ENCODE peak calls at places on chromosomes 11 and 22, in eight cellular contexts. H is sigmoid colon, L is breast epithelium, D is right lobe of liver, B is heart left ventricle, Z is prostate gland, P is Peyer's patch, U is transverse colon. V is an unnamed sample.
A peak's percentile ranks its signal among the peaks of the same experiment; 100 is the strongest.

GRCh38 chr22:40560551-40560950 is 76.0 kb downstream of the MRTFA start:
- DNase-seq in H (no peak), L (no peak), D (no peak), B (no peak), Z (no peak), P (no peak), U (no peak), V (no peak)

GRCh38 chr11:18521123-18521522 is 5.6 kb downstream of the TSG101 start:
- DNase-seq in H (no peak), L (no peak), D (no peak), B (no peak), Z (no peak), P (no peak), U (no peak), V (no peak)

GRCh38 chr11:128956401-128957203 is 13.9 kb upstream of the TP53AIP1 start:
- DNase-seq in H (no peak), L (no peak), D (no peak), B (no peak), Z (peak; percentile 61), P (no peak), U (peak; percentile 23), V (peak; percentile 47)

GRCh38 chr22:45537734-45538181 is 35.1 kb downstream of the FBLN1 start:
- DNase-seq in H (peak; percentile 90), L (peak; percentile 80), D (no peak), B (no peak), Z (peak; percentile 90), P (no peak), U (peak; percentile 41), V (peak; percentile 27)

GRCh38 chr11:86089659-86090058 is 20.8 kb upstream of the PICALM start:
- DNase-seq in H (no peak), L (no peak), D (no peak), B (no peak), Z (no peak), P (no peak), U (no peak), V (no peak)

GRCh38 chr11:30128269-30128932 is 102.4 kb upstream of the FSHB start:
- DNase-seq in H (no peak), L (no peak), D (no peak), B (no peak), Z (peak; percentile 11), P (no peak), U (no peak), V (peak; percentile 21)

GRCh38 chr11:64352099-64353005 is 6.6 kb upstream of the RPS6KA4 start:
- DNase-seq in H (no peak), L (no peak), D (no peak), B (no peak), Z (no peak), P (no peak), U (no peak), V (no peak)

GRCh38 chr22:37910863-37911262 is 4.8 kb downstream of the MICALL1 start:
- DNase-seq in H (peak; percentile 85), L (no peak), D (no peak), B (peak; percentile 60), Z (no peak), P (no peak), U (no peak), V (no peak)

GRCh38 chr11:130449996-130450419 is 1.6 kb downstream of the ADAMTS15 start:
- DNase-seq in H (peak; percentile 92), L (peak; percentile 86), D (no peak), B (peak; percentile 91), Z (no peak), P (no peak), U (peak; percentile 77), V (peak; percentile 88)

DNA sequence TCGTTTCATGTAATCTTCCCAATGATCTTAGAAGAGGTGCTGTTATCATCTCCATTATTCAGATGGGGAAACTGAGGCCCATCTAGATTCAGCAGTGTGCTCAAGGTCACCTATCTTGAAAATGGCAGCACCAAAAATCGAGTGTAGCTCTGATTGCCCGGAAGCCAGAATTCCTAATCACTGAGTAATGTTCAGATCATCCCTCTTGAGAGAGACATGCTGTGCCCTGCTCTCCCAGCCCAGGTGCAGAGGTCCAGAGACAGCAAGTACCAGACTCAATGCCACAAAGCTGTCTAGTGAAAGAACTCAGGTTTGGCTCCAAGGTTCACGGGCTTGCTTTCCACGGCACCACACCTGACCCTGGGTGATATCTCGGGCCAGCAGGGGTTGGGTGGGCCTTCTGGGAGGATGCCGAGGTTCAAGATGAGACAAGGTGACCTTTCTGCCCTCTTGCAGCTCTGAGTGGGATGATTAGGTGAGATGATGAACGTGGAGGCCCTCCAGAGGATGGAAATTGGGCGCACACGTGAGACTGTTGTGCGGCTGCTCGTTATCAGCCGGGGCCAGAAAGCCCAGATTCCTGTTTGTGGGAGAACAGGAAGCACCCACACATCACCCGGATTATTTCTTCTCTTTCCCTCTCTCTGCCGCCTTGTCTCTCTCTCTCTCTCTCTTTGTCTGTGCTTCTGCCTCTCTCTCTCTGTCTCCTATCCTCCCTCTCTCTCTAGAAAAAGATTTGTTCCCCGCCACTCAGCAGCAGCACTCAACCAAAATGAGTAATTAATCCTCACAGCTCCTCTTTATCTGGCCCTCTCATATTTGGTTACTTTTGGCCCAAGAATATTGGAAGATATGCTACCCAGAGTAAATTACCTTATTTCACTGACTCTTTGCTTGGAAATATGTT is 19.0 kb upstream of the RASD2 start:
- DNase-seq in H (no peak), L (no peak), D (no peak), B (no peak), Z (no peak), P (no peak), U (no peak), V (no peak)
- TF ChIP-seq POLR2A in H (no peak), L (no peak), D (no peak), B (no peak), Z (no peak), P (no peak), U (no peak), V (no peak)

DNA sequence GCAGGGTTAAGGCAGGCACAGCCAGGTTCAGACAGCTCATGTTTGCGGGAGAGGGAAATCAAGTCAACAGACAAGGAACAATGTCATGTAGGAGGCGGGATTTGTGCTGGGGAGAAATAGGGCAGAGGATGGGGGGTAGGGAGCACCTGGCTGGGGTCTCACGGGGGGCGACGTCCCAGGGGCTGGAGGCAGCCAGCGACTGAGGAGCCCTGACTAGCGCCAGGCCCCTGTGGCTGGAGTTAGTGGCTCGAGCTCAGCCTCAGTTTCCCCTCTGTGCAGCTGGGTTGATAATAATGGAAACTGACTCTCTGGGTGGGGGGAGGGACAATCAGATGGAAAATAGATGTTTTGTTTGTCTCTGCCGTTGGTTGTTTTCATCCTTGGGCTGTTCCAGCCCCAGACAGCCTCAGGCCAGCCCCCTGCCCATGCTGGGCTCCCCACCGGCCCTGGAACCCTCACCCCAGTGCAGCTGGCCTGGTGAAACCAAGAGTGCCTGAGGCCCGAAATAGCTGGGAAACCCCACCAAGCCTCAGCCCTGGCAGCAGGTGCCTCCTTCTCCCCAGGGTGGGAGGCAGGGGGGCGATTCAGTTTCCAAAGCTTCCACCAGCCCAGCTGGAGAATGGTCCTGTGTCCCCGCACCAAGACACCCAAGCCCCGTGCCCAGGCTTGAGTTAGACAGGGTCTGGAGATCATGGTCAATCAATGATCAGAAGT is 44.1 kb downstream of the IGLL5 start:
- DNase-seq in H (no peak), L (no peak), D (no peak), B (peak; percentile 46), Z (no peak), P (no peak), U (peak; percentile 75), V (no peak)
- H3K4me1 ChIP-seq in H (no peaks in the 10 kb centered on the region), L (no peaks in the 10 kb centered on the region), D (no peaks in the 10 kb centered on the region), B (peaks cover 11% of the 10 kb centered on the region), Z (no peaks in the 10 kb centered on the region), P (no peaks in the 10 kb centered on the region), U (no peaks in the 10 kb centered on the region), V (no peaks in the 10 kb centered on the region)

GRCh38 chr11:65572356-65573043 is at the start of gene FAM89B:
- DNase-seq in H (peak; percentile 97), L (peak; percentile 86), D (peak; percentile 93), B (peak; percentile 96), Z (peak; percentile 89), P (peak; percentile 95), U (peak; percentile 95), V (peak; percentile 95)
- TF ChIP-seq POLR2A in H (no peak), L (no peak), D (peak; percentile 60), B (no peak), Z (peak; percentile 60), P (peak; percentile 74), U (no peak), V (no peak)

GRCh38 chr11:44306469-44307244 is 3.3 kb downstream of the ALX4 start:
- DNase-seq in H (no peak), L (no peak), D (no peak), B (no peak), Z (no peak), P (no peak), U (no peak), V (no peak)
- H3K4me1 ChIP-seq in H (peaks cover 50% of the 10 kb centered on the region), L (no peaks in the 10 kb centered on the region), D (no peaks in the 10 kb centered on the region), B (peaks cover 38% of the 10 kb centered on the region), Z (no peaks in the 10 kb centered on the region), P (peaks cover 41% of the 10 kb centered on the region), U (peaks cover 43% of the 10 kb centered on the region), V (peaks cover 4% of the 10 kb centered on the region)

GRCh38 chr11:57639321-57640067 is 10.2 kb downstream of the YPEL4 start:
- DNase-seq in H (no peak), L (no peak), D (peak; percentile 51), B (no peak), Z (no peak), P (no peak), U (no peak), V (no peak)

GRCh38 chr11:57643802-57644201 is 5.9 kb downstream of the YPEL4 start:
- DNase-seq in H (no peak), L (no peak), D (no peak), B (no peak), Z (no peak), P (no peak), U (no peak), V (no peak)

GRCh38 chr11:57641011-57641410 is 8.7 kb downstream of the YPEL4 start:
- DNase-seq in H (peak; percentile 68), L (no peak), D (no peak), B (no peak), Z (no peak), P (no peak), U (no peak), V (no peak)

GRCh38 chr11:57640068-57640800 is 9.5 kb downstream of the YPEL4 start:
- DNase-seq in H (no peak), L (no peak), D (no peak), B (no peak), Z (no peak), P (no peak), U (no peak), V (no peak)

GRCh38 chr11:57641426-57641825 is 8.3 kb downstream of the YPEL4 start:
- DNase-seq in H (no peak), L (no peak), D (no peak), B (no peak), Z (no peak), P (no peak), U (no peak), V (no peak)
- TF ChIP-seq POLR2A in H (no peak), L (no peak), D (no peak), B (no peak), Z (no peak), P (no peak), U (no peak), V (no peak)

GRCh38 chr22:23270798-23271596 is 90.7 kb downstream of the BCR start:
- DNase-seq in H (no peak), L (no peak), D (no peak), B (no peak), Z (no peak), P (no peak), U (no peak), V (no peak)
- H3K4me1 ChIP-seq in H (peaks cover 4% of the 10 kb centered on the region), L (no peaks in the 10 kb centered on the region), D (no peaks in the 10 kb centered on the region), B (no peaks in the 10 kb centered on the region), Z (no peaks in the 10 kb centered on the region), P (no peaks in the 10 kb centered on the region), U (no peaks in the 10 kb centered on the region), V (peaks cover 2% of the 10 kb centered on the region)